ENCODE peak calls at places on chromosomes 11 and 22, in seven cellular contexts. K is anterior cingulate cortex, X is astrocyte of the spinal cord, G is neural crest cell, R is EL, Y is HuH-7, F is BJ. T is an unnamed sample.

GRCh38 chr11:70467196-70468085 is 69.1 kb downstream of the CTTN start:
- DNase-seq in K (peak; percentile 50), X (peak; percentile 45), G (peak; percentile 83), R (peak; percentile 45), Y (peak; percentile 91), F (no peak), T (peak; percentile 68)

GRCh38 chr22:48478529-48479265 is 1349.0 kb downstream of the BRD1 start:
- DNase-seq in K (no peak), X (no peak), G (no peak), R (no peak), Y (no peak), F (no peak), T (no peak)

GRCh38 chr22:37197451-37198289 is 9.6 kb upstream of the C1QTNF6 start:
- DNase-seq in K (no peak), X (peak; percentile 52), G (no peak), R (peak; percentile 76), Y (no peak), F (no peak), T (peak; percentile 88)

GRCh38 chr22:19661156-19661555 is 53.1 kb upstream of the SEPTIN5 start:
- DNase-seq in K (no peak), X (no peak), G (no peak), R (no peak), Y (no peak), F (no peak), T (no peak)

GRCh38 chr11:15128621-15129020 is 13.9 kb downstream of the INSC start:
- DNase-seq in K (no peak), X (no peak), G (no peak), R (no peak), Y (no peak), F (no peak), T (peak; percentile 28)

GRCh38 chr11:62501432-62501891 is 45.1 kb downstream of the AHNAK start:
- DNase-seq in K (peak; percentile 48), X (peak; percentile 58), G (no peak), R (no peak), Y (no peak), F (no peak), T (no peak)

GRCh38 chr22:36356708-36357694 is 30.8 kb downstream of the MYH9 start:
- DNase-seq in K (no peak), X (peak; percentile 70), G (no peak), R (no peak), Y (no peak), F (no peak), T (no peak)

GRCh38 chr11:10398525-10398924 is 56.5 kb upstream of the AMPD3 start:
- DNase-seq in K (no peak), X (no peak), G (no peak), R (peak; percentile 84), Y (no peak), F (no peak), T (peak; percentile 59)

GRCh38 chr11:9893474-9893873 is 229.6 kb downstream of the SWAP70 start:
- DNase-seq in K (no peak), X (peak; percentile 58), G (no peak), R (no peak), Y (no peak), F (no peak), T (no peak)

GRCh38 chr11:114178656-114179055 is 117.5 kb upstream of the NNMT start:
- DNase-seq in K (no peak), X (no peak), G (no peak), R (no peak), Y (no peak), F (no peak), T (no peak)

GRCh38 chr22:17120281-17120680 is 879 bp downstream of the TMEM121B start:
- DNase-seq in K (no peak), X (peak; percentile 29), G (peak; percentile 59), R (peak; percentile 14), Y (peak; percentile 86), F (no peak), T (no peak)

GRCh38 chr11:126282742-126283591 is at the start of gene TIRAP:
- DNase-seq in K (peak; percentile 43), X (peak; percentile 40), G (peak; percentile 43), R (peak; percentile 64), Y (peak; percentile 75), F (no peak), T (no peak)

T was measured in right atrium auricular region.